ENCODE peak calls at places on chromosomes 7 and 10, in ten cellular contexts. One of them, this sample, is unnamed.

GRCh38 chr7:94561841-94562514 is 52.4 kb downstream of the CASD1 start:
- DNase-seq in A549: no peak
- DNase-seq in coronary artery: no peak
- DNase-seq in H1: no peak
- DNase-seq in esophagus squamous epithelium: no peak
- DNase-seq in colonic mucosa: no peak
- DNase-seq in psoas muscle: no peak
- DNase-seq in prostate gland: no peak
- DNase-seq in PC-9: peak; percentile 4
- DNase-seq in ovary: no peak
- DNase-seq in this sample: no peak

GRCh38 chr7:30038182-30038980 is 10.2 kb downstream of the PLEKHA8 start:
- DNase-seq in psoas muscle: no peak
- DNase-seq in coronary artery: no peak
- DNase-seq in colonic mucosa: no peak
- DNase-seq in esophagus squamous epithelium: no peak
- DNase-seq in H1: no peak
- DNase-seq in A549: no peak
- DNase-seq in prostate gland: no peak
- DNase-seq in PC-9: no peak
- DNase-seq in ovary: no peak
- DNase-seq in this sample: no peak

GRCh38 chr10:6507311-6507710 is 72.8 kb downstream of the PRKCQ start:
- DNase-seq in prostate gland: no peak
- DNase-seq in psoas muscle: no peak
- DNase-seq in coronary artery: no peak
- DNase-seq in ovary: no peak
- DNase-seq in esophagus squamous epithelium: no peak
- DNase-seq in PC-9: no peak
- DNase-seq in H1: no peak
- DNase-seq in A549: no peak
- DNase-seq in colonic mucosa: no peak
- DNase-seq in this sample: no peak

GRCh38 chr7:109179601-109180000 is 609.9 kb downstream of the DNAJB9 start:
- DNase-seq in H1: no peak
- DNase-seq in coronary artery: no peak
- DNase-seq in ovary: no peak
- DNase-seq in esophagus squamous epithelium: no peak
- DNase-seq in psoas muscle: no peak
- DNase-seq in A549: no peak
- DNase-seq in colonic mucosa: no peak
- DNase-seq in PC-9: no peak
- DNase-seq in prostate gland: no peak
- DNase-seq in this sample: no peak

GRCh38 chr10:48944171-48944570 is 4.5 kb upstream of the LRRC18 start:
- DNase-seq in psoas muscle: no peak
- DNase-seq in esophagus squamous epithelium: no peak
- DNase-seq in A549: no peak
- DNase-seq in H1: no peak
- DNase-seq in prostate gland: no peak
- DNase-seq in PC-9: no peak
- DNase-seq in coronary artery: no peak
- DNase-seq in colonic mucosa: no peak
- DNase-seq in ovary: no peak
- DNase-seq in this sample: no peak

GRCh38 chr10:91582063-91582673 is 50.7 kb downstream of the PPP1R3C start:
- DNase-seq in ovary: no peak
- DNase-seq in H1: no peak
- DNase-seq in psoas muscle: peak; percentile 64
- DNase-seq in colonic mucosa: no peak
- DNase-seq in A549: no peak
- DNase-seq in PC-9: no peak
- DNase-seq in prostate gland: no peak
- DNase-seq in coronary artery: no peak
- DNase-seq in esophagus squamous epithelium: no peak
- DNase-seq in this sample: no peak

GRCh38 chr10:32961892-32962369 is 3.9 kb upstream of the ITGB1 start:
- DNase-seq in prostate gland: no peak
- DNase-seq in esophagus squamous epithelium: no peak
- DNase-seq in H1: no peak
- DNase-seq in A549: no peak
- DNase-seq in ovary: no peak
- DNase-seq in colonic mucosa: no peak
- DNase-seq in coronary artery: no peak
- DNase-seq in psoas muscle: no peak
- DNase-seq in PC-9: peak; percentile 45
- DNase-seq in this sample: no peak

GRCh38 chr10:6050801-6051445 is 11.2 kb downstream of the IL2RA start:
- DNase-seq in H1: no peak
- DNase-seq in ovary: peak; percentile 80
- DNase-seq in coronary artery: no peak
- DNase-seq in prostate gland: peak; percentile 61
- DNase-seq in psoas muscle: peak; percentile 58
- DNase-seq in A549: peak; percentile 39
- DNase-seq in PC-9: peak; percentile 61
- DNase-seq in esophagus squamous epithelium: peak; percentile 19
- DNase-seq in colonic mucosa: peak; percentile 80
- DNase-seq in this sample: peak; percentile 54

GRCh38 chr10:89214766-89215165 is 7.6 kb upstream of the CH25H start:
- DNase-seq in psoas muscle: no peak
- DNase-seq in colonic mucosa: no peak
- DNase-seq in H1: no peak
- DNase-seq in ovary: no peak
- DNase-seq in coronary artery: no peak
- DNase-seq in esophagus squamous epithelium: no peak
- DNase-seq in A549: no peak
- DNase-seq in prostate gland: no peak
- DNase-seq in PC-9: no peak
- DNase-seq in this sample: no peak

GRCh38 chr10:76049581-76050290 is 618.3 kb downstream of the LRMDA start:
- DNase-seq in esophagus squamous epithelium: no peak
- DNase-seq in ovary: no peak
- DNase-seq in colonic mucosa: no peak
- DNase-seq in A549: no peak
- DNase-seq in H1: no peak
- DNase-seq in coronary artery: no peak
- DNase-seq in psoas muscle: no peak
- DNase-seq in PC-9: no peak
- DNase-seq in prostate gland: no peak
- DNase-seq in this sample: no peak

GRCh38 chr10:107653832-107654287 is 489.4 kb upstream of the SORCS1 start:
- DNase-seq in H1: no peak
- DNase-seq in esophagus squamous epithelium: no peak
- DNase-seq in prostate gland: no peak
- DNase-seq in A549: no peak
- DNase-seq in colonic mucosa: peak; percentile 34
- DNase-seq in PC-9: no peak
- DNase-seq in coronary artery: no peak
- DNase-seq in ovary: no peak
- DNase-seq in psoas muscle: no peak
- DNase-seq in this sample: no peak

GRCh38 chr10:133258818-133259602 is 17.7 kb downstream of the ADAM8 start:
- DNase-seq in H1: no peak
- DNase-seq in colonic mucosa: peak; percentile 70
- DNase-seq in ovary: peak; percentile 74
- DNase-seq in psoas muscle: peak; percentile 88
- DNase-seq in coronary artery: peak; percentile 90
- DNase-seq in A549: peak; percentile 77
- DNase-seq in prostate gland: peak; percentile 15
- DNase-seq in esophagus squamous epithelium: peak; percentile 45
- DNase-seq in PC-9: peak; percentile 80
- DNase-seq in this sample: peak; percentile 87

GRCh38 chr7:55441668-55442305 is 76.7 kb downstream of the LANCL2 start:
- DNase-seq in prostate gland: no peak
- DNase-seq in psoas muscle: no peak
- DNase-seq in ovary: no peak
- DNase-seq in colonic mucosa: no peak
- DNase-seq in PC-9: no peak
- DNase-seq in H1: no peak
- DNase-seq in A549: no peak
- DNase-seq in esophagus squamous epithelium: no peak
- DNase-seq in coronary artery: no peak
- DNase-seq in this sample: no peak

GRCh38 chr7:16644987-16645592 is 464 bp downstream of the ANKMY2 start:
- DNase-seq in A549: peak; percentile 49
- DNase-seq in PC-9: no peak
- DNase-seq in colonic mucosa: peak; percentile 73
- DNase-seq in psoas muscle: peak; percentile 46
- DNase-seq in prostate gland: peak; percentile 12
- DNase-seq in H1: no peak
- DNase-seq in coronary artery: peak; percentile 74
- DNase-seq in ovary: no peak
- DNase-seq in esophagus squamous epithelium: no peak
- DNase-seq in this sample: peak; percentile 48

GRCh38 chr7:42017356-42017986 is 219.5 kb downstream of the GLI3 start:
- DNase-seq in esophagus squamous epithelium: no peak
- DNase-seq in coronary artery: no peak
- DNase-seq in prostate gland: no peak
- DNase-seq in A549: no peak
- DNase-seq in ovary: peak; percentile 52
- DNase-seq in colonic mucosa: no peak
- DNase-seq in psoas muscle: no peak
- DNase-seq in H1: no peak
- DNase-seq in PC-9: no peak
- DNase-seq in this sample: no peak

GRCh38 chr7:42012786-42013360 is 224.1 kb downstream of the GLI3 start:
- DNase-seq in prostate gland: no peak
- DNase-seq in A549: no peak
- DNase-seq in psoas muscle: no peak
- DNase-seq in coronary artery: no peak
- DNase-seq in PC-9: no peak
- DNase-seq in H1: no peak
- DNase-seq in esophagus squamous epithelium: no peak
- DNase-seq in ovary: no peak
- DNase-seq in colonic mucosa: no peak
- DNase-seq in this sample: no peak

GRCh38 chr7:42014625-42015412 is 222.2 kb downstream of the GLI3 start:
- DNase-seq in colonic mucosa: peak; percentile 70
- DNase-seq in prostate gland: peak; percentile 25
- DNase-seq in psoas muscle: no peak
- DNase-seq in PC-9: peak; percentile 15
- DNase-seq in A549: peak; percentile 21
- DNase-seq in esophagus squamous epithelium: no peak
- DNase-seq in H1: peak; percentile 23
- DNase-seq in coronary artery: no peak
- DNase-seq in ovary: no peak
- DNase-seq in this sample: no peak

GRCh38 chr7:42016517-42016916 is 220.5 kb downstream of the GLI3 start:
- DNase-seq in coronary artery: no peak
- DNase-seq in colonic mucosa: no peak
- DNase-seq in esophagus squamous epithelium: no peak
- DNase-seq in PC-9: no peak
- DNase-seq in psoas muscle: no peak
- DNase-seq in ovary: no peak
- DNase-seq in H1: no peak
- DNase-seq in A549: no peak
- DNase-seq in prostate gland: no peak
- DNase-seq in this sample: no peak

GRCh38 chr7:42015413-42015698 is 221.7 kb downstream of the GLI3 start:
- DNase-seq in ovary: no peak
- DNase-seq in colonic mucosa: no peak
- DNase-seq in esophagus squamous epithelium: no peak
- DNase-seq in coronary artery: no peak
- DNase-seq in A549: no peak
- DNase-seq in PC-9: no peak
- DNase-seq in H1: no peak
- DNase-seq in prostate gland: no peak
- DNase-seq in psoas muscle: no peak
- DNase-seq in this sample: no peak
- H3K27ac ChIP-seq in ovary: no peak overlapping the region
- H3K27ac ChIP-seq in colonic mucosa: no peak overlapping the region
- H3K27ac ChIP-seq in esophagus squamous epithelium: peak overlapping the region; percentile 3
- H3K27ac ChIP-seq in coronary artery: no peak overlapping the region
- H3K27ac ChIP-seq in A549: no peak overlapping the region
- H3K27ac ChIP-seq in PC-9: no peak overlapping the region
- H3K27ac ChIP-seq in H1: no peak overlapping the region
- H3K27ac ChIP-seq in prostate gland: no peak overlapping the region
- H3K27ac ChIP-seq in psoas muscle: no peak overlapping the region
- H3K27ac ChIP-seq in this sample: no peak overlapping the region

GRCh38 chr7:132759482-132760240 is 183.4 kb upstream of the PLXNA4 start:
- DNase-seq in prostate gland: no peak
- DNase-seq in psoas muscle: no peak
- DNase-seq in esophagus squamous epithelium: no peak
- DNase-seq in H1: no peak
- DNase-seq in colonic mucosa: no peak
- DNase-seq in PC-9: peak; percentile 21
- DNase-seq in coronary artery: no peak
- DNase-seq in A549: no peak
- DNase-seq in ovary: no peak
- DNase-seq in this sample: no peak
- H3K4me3 ChIP-seq in prostate gland: no peak overlapping the region
- H3K4me3 ChIP-seq in psoas muscle: no peak overlapping the region
- H3K4me3 ChIP-seq in esophagus squamous epithelium: no peak overlapping the region
- H3K4me3 ChIP-seq in H1: no peak overlapping the region
- H3K4me3 ChIP-seq in colonic mucosa: no peak overlapping the region
- H3K4me3 ChIP-seq in PC-9: no peak overlapping the region
- H3K4me3 ChIP-seq in coronary artery: no peak overlapping the region
- H3K4me3 ChIP-seq in A549: no peak overlapping the region
- H3K4me3 ChIP-seq in ovary: no peak overlapping the region
- H3K4me3 ChIP-seq in this sample: no peak overlapping the region

DNA sequence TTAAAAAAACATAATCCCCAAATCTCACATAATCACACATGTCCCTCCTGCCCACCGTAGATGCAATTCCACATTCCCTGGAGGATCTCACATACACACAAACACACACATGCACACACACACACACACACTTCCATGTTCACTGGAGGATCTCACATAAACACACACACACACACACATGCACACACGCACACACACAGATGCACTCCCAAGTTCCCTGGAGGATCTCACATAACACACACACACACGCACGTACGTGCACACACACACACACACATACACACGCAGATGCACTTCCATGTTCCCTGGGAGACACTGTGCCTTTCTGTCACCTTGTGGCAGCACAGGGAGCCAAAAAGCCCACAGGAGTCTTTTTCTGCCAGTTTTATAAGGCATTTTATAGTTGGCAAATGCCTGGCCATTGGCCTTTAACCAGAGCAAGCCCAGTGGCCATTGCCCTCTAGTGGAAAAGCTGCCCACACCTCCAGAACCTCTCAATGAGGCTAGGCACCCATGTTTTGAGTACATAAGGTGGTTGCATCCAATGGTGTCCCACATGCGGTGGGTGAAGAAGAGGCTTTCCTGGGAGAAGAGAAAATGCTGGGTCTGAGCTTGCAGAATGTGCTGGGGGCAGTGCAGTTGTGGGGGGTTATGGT is 115.4 kb upstream of the ACBD5 start:
- DNase-seq in H1: no peak
- DNase-seq in psoas muscle: no peak
- DNase-seq in ovary: no peak
- DNase-seq in PC-9: peak; percentile 15
- DNase-seq in A549: no peak
- DNase-seq in prostate gland: no peak
- DNase-seq in colonic mucosa: no peak
- DNase-seq in esophagus squamous epithelium: no peak
- DNase-seq in coronary artery: no peak
- DNase-seq in this sample: no peak
- TF ChIP-seq CTCF in H1: peak; percentile 32
- TF ChIP-seq CTCF in psoas muscle: no peak
- TF ChIP-seq CTCF in ovary: no peak
- TF ChIP-seq CTCF in PC-9: peak; percentile 34
- TF ChIP-seq CTCF in A549: no peak
- TF ChIP-seq CTCF in prostate gland: no peak
- TF ChIP-seq CTCF in colonic mucosa: no peak
- TF ChIP-seq CTCF in esophagus squamous epithelium: no peak
- TF ChIP-seq CTCF in coronary artery: no peak
- TF ChIP-seq CTCF in this sample: no peak

GRCh38 chr7:105521027-105521730 is 892 bp downstream of the PUS7 start:
- DNase-seq in coronary artery: peak; percentile 88
- DNase-seq in A549: peak; percentile 52
- DNase-seq in H1: no peak
- DNase-seq in esophagus squamous epithelium: no peak
- DNase-seq in PC-9: peak; percentile 59
- DNase-seq in colonic mucosa: peak; percentile 64
- DNase-seq in ovary: no peak
- DNase-seq in psoas muscle: peak; percentile 68
- DNase-seq in prostate gland: peak; percentile 52
- DNase-seq in this sample: peak; percentile 57
- H3K27ac ChIP-seq in coronary artery: peak overlapping the region; percentile 89
- H3K27ac ChIP-seq in A549: peak overlapping the region; percentile 91
- H3K27ac ChIP-seq in H1: peak overlapping the region; percentile 84
- H3K27ac ChIP-seq in esophagus squamous epithelium: peak overlapping the region; percentile 96
- H3K27ac ChIP-seq in PC-9: peak overlapping the region; percentile 67
- H3K27ac ChIP-seq in colonic mucosa: peak overlapping the region; percentile 83
- H3K27ac ChIP-seq in ovary: peak overlapping the region; percentile 65
- H3K27ac ChIP-seq in psoas muscle: peak overlapping the region; percentile 96
- H3K27ac ChIP-seq in prostate gland: peak overlapping the region; percentile 88
- H3K27ac ChIP-seq in this sample: peak overlapping the region; percentile 85

This sample was measured in lung.